ENCODE peak calls at places on chromosomes 4 and X, in six cellular contexts. R, S, P, X, A and J are unnamed samples.

GRCh38 chrX:12721042-12721441 is 70.2 kb upstream of the PRPS2 start:
- DNase-seq in S (no peak), X (no peak), A (no peak), R (no peak), P (peak; percentile 16), J (peak; percentile 2)

GRCh38 chr4:129565214-129565613 is 469.3 kb downstream of the C4orf33 start:
- DNase-seq in P (no peak), S (no peak), A (no peak), R (no peak), X (no peak), J (no peak)

GRCh38 chrX:53184836-53185235 is 40.2 kb downstream of the KDM5C start:
- DNase-seq in P (no peak), A (no peak), R (no peak), S (no peak), X (no peak), J (no peak)

GRCh38 chr4:144817081-144817480 is 171.1 kb downstream of the HHIP start:
- DNase-seq in R (no peak), P (no peak), S (no peak), X (no peak), A (no peak), J (no peak)

GRCh38 chr4:76881375-76881774 is 16.6 kb downstream of the SOWAHB start:
- DNase-seq in P (peak; percentile 66), S (no peak), R (no peak), X (no peak), A (no peak), J (no peak)

GRCh38 chr4:56123051-56123450 is 174.3 kb downstream of the CEP135 start:
- DNase-seq in P (no peak), R (no peak), S (no peak), A (no peak), X (no peak), J (no peak)

GRCh38 chr4:158710814-158711213 is 12.4 kb downstream of the PPID start:
- DNase-seq in R (no peak), A (no peak), S (no peak), P (peak; percentile 19), X (no peak), J (peak; percentile 22)

GRCh38 chrX:39835241-39835640 is 262.5 kb downstream of the BCOR start:
- DNase-seq in P (no peak), X (no peak), A (no peak), S (no peak), R (no peak), J (no peak)

GRCh38 chrX:140504371-140505324 is at the start of gene SOX3:
- DNase-seq in R (no peak), X (no peak), A (peak; percentile 23), P (no peak), S (no peak), J (no peak)

DNA sequence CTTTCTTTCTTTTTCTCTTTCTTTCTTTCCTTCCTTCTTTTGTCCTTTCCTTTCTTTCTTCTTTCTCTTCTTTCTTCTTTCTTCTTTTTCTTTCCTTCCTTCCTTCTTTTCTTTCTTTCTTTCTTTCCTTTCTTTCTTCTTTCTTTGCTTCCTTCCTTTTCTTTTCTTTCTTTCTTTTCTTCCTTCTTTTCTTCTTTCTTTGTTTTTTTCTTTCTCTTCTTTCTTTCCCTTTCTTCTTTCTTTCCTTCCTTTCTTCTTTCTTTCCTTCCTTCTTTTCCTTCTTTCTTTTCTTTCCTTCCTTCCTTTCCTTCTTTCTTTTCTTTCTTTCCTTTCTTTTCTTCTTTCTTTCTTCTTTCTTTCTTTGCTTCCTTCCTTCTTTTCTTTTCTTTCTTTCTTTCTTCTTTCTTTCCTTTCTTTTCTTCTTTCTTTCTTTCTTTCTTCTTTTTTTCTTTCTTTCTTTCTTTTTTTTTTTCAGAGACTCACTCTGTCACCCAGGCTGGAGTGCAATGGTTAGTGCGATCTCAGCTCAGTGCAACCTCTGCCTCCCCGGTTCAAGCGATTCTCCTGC is 18.5 kb downstream of the TMEM187 start:
- DNase-seq in R (no peak), S (no peak), P (no peak), A (no peak), X (no peak), J (no peak)
- TF ChIP-seq CTCF in R (no peak), S (no peak), P (no peak), A (no peak), X (no peak), J (no peak)

GRCh38 chr4:53584658-53585057 is 6.6 kb downstream of the LNX1 start:
- DNase-seq in P (no peak), R (no peak), S (no peak), A (no peak), X (no peak), J (no peak)
- H3K4me1 ChIP-seq in P (peaks cover 18% of the 10 kb centered on the region), R (peaks cover 12% of the 10 kb centered on the region), S (no peaks in the 10 kb centered on the region), A (no peaks in the 10 kb centered on the region), X (no peaks in the 10 kb centered on the region), J (no peaks in the 10 kb centered on the region)

GRCh38 chr4:6386091-6386490 is 86.3 kb downstream of the PPP2R2C start:
- DNase-seq in R (no peak), X (no peak), P (no peak), A (no peak), S (no peak), J (no peak)
- TF ChIP-seq CTCF in R (no peak), X (no peak), P (no peak), A (no peak), S (no peak), J (no peak)

GRCh38 chrX:107733686-107734085 is 41.9 kb downstream of the TSC22D3 start:
- DNase-seq in A (no peak), P (no peak), R (no peak), X (no peak), S (no peak), J (no peak)

GRCh38 chrX:107736781-107737531 is 38.6 kb downstream of the TSC22D3 start:
- DNase-seq in X (no peak), P (peak; percentile 32), A (no peak), S (no peak), R (no peak), J (peak; percentile 94)

GRCh38 chrX:107731831-107732502 is 43.6 kb downstream of the TSC22D3 start:
- DNase-seq in X (peak; percentile 88), A (peak; percentile 44), R (peak; percentile 33), P (peak; percentile 84), S (peak; percentile 90), J (no peak)

GRCh38 chrX:107730991-107731766 is 44.4 kb downstream of the TSC22D3 start:
- DNase-seq in A (no peak), X (no peak), R (no peak), P (peak; percentile 54), S (no peak), J (no peak)

GRCh38 chrX:107734646-107735045 is 40.9 kb downstream of the TSC22D3 start:
- DNase-seq in R (no peak), P (no peak), S (no peak), X (no peak), A (no peak), J (no peak)
- H3K4me1 ChIP-seq in R (peaks cover 31% of the 10 kb centered on the region), P (peaks cover 27% of the 10 kb centered on the region), S (peaks cover 34% of the 10 kb centered on the region), X (peaks cover 18% of the 10 kb centered on the region), A (peaks cover 3% of the 10 kb centered on the region), J (peaks cover 12% of the 10 kb centered on the region)

GRCh38 chr4:89658701-89659024 is 178.3 kb downstream of the SNCA start:
- DNase-seq in P (no peak), A (no peak), S (no peak), R (no peak), X (no peak), J (no peak)

GRCh38 chr4:89661490-89661889 is 175.5 kb downstream of the SNCA start:
- DNase-seq in X (no peak), P (peak; percentile 36), R (no peak), A (no peak), S (no peak), J (no peak)

GRCh38 chr4:89660444-89660843 is 176.5 kb downstream of the SNCA start:
- DNase-seq in P (no peak), A (no peak), X (no peak), R (no peak), S (no peak), J (no peak)

GRCh38 chr4:89660851-89661250 is 176.1 kb downstream of the SNCA start:
- DNase-seq in R (no peak), S (no peak), P (no peak), X (no peak), A (no peak), J (no peak)

DNA sequence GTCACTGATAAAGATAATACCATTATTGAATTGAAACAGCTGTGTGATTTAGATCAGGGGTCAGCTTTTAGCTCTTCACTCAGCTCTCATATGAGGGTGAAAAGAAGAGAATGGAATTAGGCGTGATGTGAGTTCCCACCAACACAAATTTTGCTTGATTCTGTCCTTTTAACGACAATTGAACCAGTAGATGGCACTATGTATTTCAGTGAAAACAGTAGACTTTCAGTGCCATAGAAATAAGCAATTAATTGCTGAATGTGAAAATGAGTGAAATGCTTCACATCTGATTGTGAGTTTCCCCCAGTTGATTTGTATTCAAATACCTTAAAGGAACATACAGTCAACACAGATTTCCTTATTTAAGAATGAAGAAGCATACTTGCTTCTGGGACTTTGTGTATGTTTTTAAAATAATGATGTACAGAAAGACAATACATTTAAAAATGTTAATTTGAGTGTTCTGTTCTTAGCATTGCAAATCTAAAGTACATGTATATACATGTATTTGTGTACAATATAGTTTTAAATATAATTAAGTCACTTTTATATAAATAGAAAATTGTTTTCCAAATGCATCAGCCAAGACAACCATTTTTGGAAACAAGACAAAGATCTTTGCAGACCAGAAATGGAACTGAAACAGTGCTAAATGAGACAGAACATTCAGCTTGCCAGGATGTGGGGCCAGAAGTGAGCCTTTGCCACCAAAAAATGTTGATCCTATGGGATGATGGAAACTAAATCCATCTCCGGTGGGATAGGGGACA is 178.8 kb downstream of the SNCA start:
- DNase-seq in A (peak; percentile 10), X (no peak), P (peak; percentile 29), S (no peak), R (no peak), J (peak; percentile 10)
- TF ChIP-seq CTCF in A (peak; percentile 66), X (peak; percentile 28), P (peak; percentile 52), S (peak; percentile 37), R (peak; percentile 41), J (peak; percentile 39)